ENCODE peak calls at places on chromosomes 7 and 10, in four cellular contexts. L is A549, B is HepG2, H is K562. K is an unnamed sample.

GRCh38 chr10:115879372-115879771 is 393.6 kb downstream of the GFRA1 start:
- DNase-seq in L (no peak), B (no peak), H (no peak), K (no peak)

GRCh38 chr10:84156768-84157167 is 16.8 kb upstream of the GPR15LG start:
- DNase-seq in L (no peak), B (no peak), H (peak; percentile 21), K (no peak)

GRCh38 chr10:61752111-61753011 is 89.6 kb downstream of the CABCOCO1 start:
- DNase-seq in L (no peak), B (no peak), H (no peak), K (no peak)

GRCh38 chr7:497946-498655 is 21.5 kb downstream of the PDGFA start:
- DNase-seq in L (no peak), B (no peak), H (no peak), K (no peak)

GRCh38 chr10:29783211-29783947 is 148.6 kb upstream of the SVIL start:
- DNase-seq in L (no peak), B (no peak), H (no peak), K (no peak)

GRCh38 chr7:88307841-88308240 is 1.1 kb upstream of the STEAP4 start:
- DNase-seq in L (no peak), B (no peak), H (no peak), K (no peak)

GRCh38 chr7:6558837-6559236 is 7.6 kb upstream of the GRID2IP start:
- DNase-seq in L (peak; percentile 87), B (peak; percentile 73), H (peak; percentile 80), K (peak; percentile 66)

GRCh38 chr7:69187824-69188335 is 410.4 kb upstream of the AUTS2 start:
- DNase-seq in L (no peak), B (no peak), H (no peak), K (no peak)

GRCh38 chr10:13950543-13950939 is 363.8 kb downstream of the PRPF18 start:
- DNase-seq in L (no peak), B (no peak), H (no peak), K (no peak)

GRCh38 chr10:26717476-26717875 is 20.0 kb downstream of the PDSS1 start:
- DNase-seq in L (no peak), B (no peak), H (no peak), K (no peak)

GRCh38 chr7:146255604-146256003 is 139.0 kb downstream of the CNTNAP2 start:
- DNase-seq in L (no peak), B (no peak), H (no peak), K (no peak)

GRCh38 chr10:79073784-79074432 is 5.1 kb downstream of the ZMIZ1 start:
- DNase-seq in L (no peak), B (peak; percentile 61), H (no peak), K (no peak)

GRCh38 chr10:134205-134742 is 981 bp upstream of the ZMYND11 start:
- DNase-seq in L (no peak), B (no peak), H (no peak), K (no peak)

GRCh38 chr10:134743-135600 is at the start of gene ZMYND11:
- DNase-seq in L (no peak), B (no peak), H (peak; percentile 83), K (peak; percentile 53)

GRCh38 chr10:137031-137430 is 1.8 kb downstream of the ZMYND11 start:
- DNase-seq in L (peak; percentile 67), B (peak; percentile 67), H (peak; percentile 61), K (peak; percentile 38)

GRCh38 chr10:136465-136762 is 1.2 kb downstream of the ZMYND11 start:
- DNase-seq in L (no peak), B (no peak), H (no peak), K (no peak)

GRCh38 chr10:135601-136464 is 578 bp downstream of the ZMYND11 start:
- DNase-seq in L (peak; percentile 58), B (peak; percentile 25), H (peak; percentile 43), K (peak; percentile 54)
- TF ChIP-seq NR3C1 in L (no peak), B (no peak), H (peak; percentile 79), K (no peak)

GRCh38 chr10:57336339-57336738 is 931.4 kb downstream of the IPMK start:
- DNase-seq in L (no peak), B (no peak), H (no peak), K (no peak)

GRCh38 chr10:57336865-57337264 is 930.8 kb downstream of the IPMK start:
- DNase-seq in L (no peak), B (no peak), H (no peak), K (no peak)

GRCh38 chr10:57341294-57341693 is 926.4 kb downstream of the IPMK start:
- DNase-seq in L (no peak), B (no peak), H (no peak), K (no peak)

GRCh38 chr10:57333880-57334279 is 933.8 kb downstream of the IPMK start:
- DNase-seq in L (peak; percentile 2), B (no peak), H (peak; percentile 12), K (no peak)

DNA sequence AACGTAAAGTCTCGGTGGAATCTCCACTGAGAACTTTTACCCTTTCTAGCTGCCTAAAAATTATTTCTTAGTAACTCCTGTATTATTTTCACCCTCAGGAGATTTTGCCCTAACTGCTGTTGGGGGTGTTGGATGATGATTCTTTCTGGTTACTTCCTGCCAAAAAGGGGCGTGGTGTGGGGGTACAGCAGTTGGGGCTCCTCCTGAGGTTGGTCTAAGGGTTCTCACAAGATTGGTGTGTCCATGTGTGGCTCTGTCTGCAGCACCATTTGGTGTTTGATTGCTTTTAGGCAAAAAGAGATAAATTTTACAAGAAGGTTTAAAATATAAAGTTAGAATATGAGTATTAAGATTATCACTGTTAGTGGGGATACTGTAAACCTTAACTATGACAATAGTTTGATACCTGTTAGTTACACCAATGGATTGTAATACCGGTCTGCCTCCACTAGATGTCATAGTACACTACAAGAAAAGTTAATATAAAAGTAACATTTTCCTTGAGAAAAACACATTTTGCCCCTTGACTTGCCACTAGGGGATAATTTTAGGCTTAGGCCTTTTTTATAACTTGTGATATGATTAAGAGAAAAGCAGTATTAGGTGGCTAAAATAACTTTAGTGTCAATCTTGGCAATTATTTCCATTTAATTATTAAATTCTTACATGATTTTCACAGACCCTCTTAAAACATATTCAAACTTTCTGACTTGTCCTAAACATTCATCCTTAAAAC is 928.7 kb downstream of the IPMK start:
- DNase-seq in L (peak; percentile 18), B (peak; percentile 45), H (peak; percentile 37), K (no peak)
- TF ChIP-seq NR3C1 in L (no peak), B (no peak), H (no peak), K (no peak)

DNA sequence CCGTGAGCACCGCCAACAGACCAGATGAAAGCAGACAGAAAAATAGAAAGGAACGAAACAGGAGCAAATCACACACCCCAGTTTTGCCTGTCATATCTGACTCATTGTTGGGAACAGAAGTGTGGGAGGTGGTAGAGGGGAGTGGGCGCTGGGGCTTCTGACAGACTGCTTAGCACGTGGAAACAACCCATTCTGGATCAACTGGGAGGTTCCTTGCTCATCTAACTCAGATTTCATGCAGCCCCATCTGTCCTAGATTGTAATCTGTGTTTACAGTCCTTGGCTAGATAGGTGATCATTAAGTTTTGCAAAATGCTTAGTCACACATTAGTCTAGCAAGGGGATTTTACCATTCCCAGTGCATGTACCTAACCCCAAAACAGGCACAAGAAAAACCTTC is 154.1 kb downstream of the NRP1 start:
- DNase-seq in L (no peak), B (peak; percentile 4), H (no peak), K (no peak)
- TF ChIP-seq NR3C1 in L (no peak), B (no peak), H (no peak), K (no peak)

GRCh38 chr10:119657725-119658124 is 6.5 kb downstream of the BAG3 start:
- DNase-seq in L (no peak), B (no peak), H (no peak), K (no peak)
- TF ChIP-seq NR3C1 in L (no peak), B (no peak), H (no peak), K (no peak)

GRCh38 chr10:70518695-70519094 is 40.1 kb downstream of the PALD1 start:
- DNase-seq in L (no peak), B (no peak), H (no peak), K (no peak)
- TF ChIP-seq NR3C1 in L (no peak), B (no peak), H (no peak), K (no peak)

GRCh38 chr7:149637911-149638565 is 135.3 kb downstream of the ZNF467 start:
- DNase-seq in L (no peak), B (no peak), H (no peak), K (no peak)

GRCh38 chr7:149633976-149634945 is 136.7 kb upstream of the ZNF746 start:
- DNase-seq in L (no peak), B (no peak), H (no peak), K (no peak)

GRCh38 chr7:149638566-149639320 is 134.6 kb downstream of the ZNF467 start:
- DNase-seq in L (no peak), B (no peak), H (no peak), K (no peak)

DNA sequence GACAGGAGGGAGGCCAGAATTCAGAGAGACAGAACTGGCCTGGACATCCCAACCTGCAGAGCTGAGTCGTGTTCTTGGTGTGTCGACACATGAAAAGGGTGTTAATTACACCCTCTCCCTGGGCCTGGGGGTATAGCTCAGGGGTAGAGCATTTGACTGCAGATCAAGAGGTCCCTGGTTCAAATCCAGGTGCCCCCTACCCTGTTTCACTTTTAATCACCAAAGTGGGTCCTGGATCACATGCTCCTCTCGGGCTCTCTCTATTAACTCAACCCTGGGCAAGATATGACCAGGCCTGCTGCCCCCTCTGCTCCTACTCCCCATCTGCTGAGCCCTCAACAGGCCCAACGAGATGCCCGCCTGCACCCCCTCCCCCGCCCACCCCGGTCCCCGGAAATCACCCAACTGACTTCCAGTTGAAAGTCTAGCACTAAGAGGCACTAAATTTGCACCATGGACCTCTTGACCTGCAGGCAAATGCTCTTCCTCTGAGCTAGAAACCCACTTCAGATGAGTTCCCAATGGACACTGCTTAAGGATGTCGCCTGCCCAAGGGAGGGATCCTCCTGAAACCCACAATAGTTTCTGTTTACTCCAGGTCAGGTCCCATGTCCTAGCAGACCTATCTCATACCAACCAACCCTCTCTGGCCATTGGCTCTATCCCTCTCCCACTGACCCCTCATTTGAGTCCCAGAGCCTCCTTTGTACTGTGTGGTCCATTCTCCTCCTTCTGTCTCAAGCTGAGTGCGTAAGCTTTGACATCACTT is 137.6 kb downstream of the ZNF467 start:
- DNase-seq in L (peak; percentile 19), B (peak; percentile 51), H (no peak), K (peak; percentile 76)
- TF ChIP-seq NR3C1 in L (no peak), B (no peak), H (no peak), K (no peak)

GRCh38 chr7:17184805-17185689 is 113.4 kb upstream of the AHR start:
- DNase-seq in L (no peak), B (peak; percentile 94), H (no peak), K (no peak)
- TF ChIP-seq NR3C1 in L (no peak), B (no peak), H (no peak), K (no peak)

GRCh38 chr10:42961776-42962119 is 115.1 kb upstream of the RET start:
- DNase-seq in L (no peak), B (no peak), H (no peak), K (peak; percentile 6)
- TF ChIP-seq NR3C1 in L (no peak), B (no peak), H (no peak), K (no peak)

GRCh38 chr7:54249686-54250085 is 292.5 kb upstream of the VSTM2A start:
- DNase-seq in L (no peak), B (no peak), H (no peak), K (no peak)

GRCh38 chr7:54242776-54243175 is 299.4 kb upstream of the VSTM2A start:
- DNase-seq in L (no peak), B (no peak), H (no peak), K (no peak)

GRCh38 chr7:54245046-54245445 is 297.1 kb upstream of the VSTM2A start:
- DNase-seq in L (no peak), B (no peak), H (no peak), K (no peak)
- TF ChIP-seq NR3C1 in L (no peak), B (no peak), H (no peak), K (no peak)

K was measured in WTC11.